ENCODE peak calls at places on chromosomes 5 and 9, in seven cellular contexts. M is lung; E is cardiac muscle cell; F is activated naive CD4-positive, alpha-beta T cell treated with Interleukin-2 at 50 U/mL for 16 hours; S is H4; N is astrocyte of the cerebellum; T is activated CD4-positive, alpha-beta T cell treated with anti-CD3 and anti-CD28 coated beads, Interleukin-2, amount 50 U/mL, for 1 hour. I is an unnamed sample.

GRCh38 chr9:21559402-21560280 is 77.5 kb upstream of the IFNE start:
- DNase-seq in M (no peak), S (no peak), T (peak), F (peak), N (peak), E (peak), I (peak)

GRCh38 chr9:133691191-133691590 is 47.0 kb downstream of the SARDH start:
- DNase-seq in F (no peak), S (no peak), E (no peak), N (no peak), T (no peak), M (no peak), I (no peak)

GRCh38 chr9:89794918-89795317 is 190.1 kb downstream of the GADD45G start:
- DNase-seq in F (no peak), T (no peak), N (no peak), E (no peak), S (no peak), M (no peak), I (no peak)

GRCh38 chr9:113468716-113469448 is 5.4 kb downstream of the RGS3 start:
- DNase-seq in T (no peak), E (no peak), F (no peak), M (no peak), N (no peak), S (no peak), I (no peak)

GRCh38 chr5:117623042-117623815 is 1048.6 kb upstream of the SEMA6A start:
- DNase-seq in M (no peak), T (no peak), E (peak), S (peak), N (peak), F (no peak), I (no peak)

GRCh38 chr5:178162481-178162880 is 8.8 kb upstream of the NHP2 start:
- DNase-seq in E (no peak), T (no peak), M (no peak), N (no peak), S (no peak), F (no peak), I (no peak)

GRCh38 chr5:176447538-176447981 is 625 bp upstream of the FAF2 start:
- DNase-seq in T (no peak), N (no peak), E (no peak), S (no peak), F (no peak), M (no peak), I (no peak)

GRCh38 chr5:29024052-29024451 is 1985.7 kb upstream of the CDH9 start:
- DNase-seq in N (no peak), E (no peak), F (no peak), M (no peak), T (no peak), S (no peak), I (no peak)

GRCh38 chr9:119148855-119149254 is 220.4 kb downstream of the BRINP1 start:
- DNase-seq in N (no peak), E (no peak), T (no peak), S (no peak), M (no peak), F (no peak), I (no peak)

GRCh38 chr9:133188006-133188842 is 20.8 kb downstream of the OBP2B start:
- DNase-seq in N (no peak), F (no peak), T (no peak), M (no peak), E (peak), S (peak), I (no peak)

GRCh38 chr5:40681351-40682311 is 1.9 kb downstream of the PTGER4 start:
- DNase-seq in S (no peak), N (no peak), T (no peak), F (peak), M (peak), E (peak), I (peak)

GRCh38 chr5:60332244-60333018 is 367.5 kb downstream of the DEPDC1B start:
- DNase-seq in M (no peak), E (no peak), F (no peak), T (no peak), N (no peak), S (no peak), I (peak)

GRCh38 chr5:89584339-89584956 is 701.5 kb upstream of the MEF2C start:
- DNase-seq in F (no peak), T (no peak), N (peak), E (no peak), S (peak), M (no peak), I (no peak)

GRCh38 chr5:172528440-172528839 is 74.1 kb upstream of the SH3PXD2B start:
- DNase-seq in S (no peak), E (no peak), F (no peak), T (no peak), N (no peak), M (no peak), I (peak)

GRCh38 chr5:56934325-56934724 is 17.6 kb downstream of the MIER3 start:
- DNase-seq in F (no peak), E (no peak), T (no peak), S (no peak), M (no peak), N (no peak), I (no peak)

GRCh38 chr5:612498-613424 is 621 bp downstream of the CEP72 start:
- DNase-seq in M (no peak), E (peak), S (no peak), F (no peak), N (no peak), T (peak), I (peak)

GRCh38 chr5:79935992-79936643 is 54.9 kb downstream of the MTX3 start:
- DNase-seq in S (no peak), N (no peak), E (no peak), T (no peak), F (no peak), M (no peak), I (no peak)

GRCh38 chr5:36398137-36398536 is 96.4 kb upstream of the RANBP3L start:
- DNase-seq in N (peak), T (no peak), E (peak), F (no peak), M (no peak), S (peak), I (peak)

GRCh38 chr5:127089206-127089605 is 15.9 kb upstream of the C5orf63 start:
- DNase-seq in T (no peak), S (no peak), N (no peak), M (no peak), F (no peak), E (no peak), I (peak)

GRCh38 chr5:149138182-149138923 is 2.9 kb upstream of the ABLIM3 start:
- DNase-seq in E (no peak), N (no peak), S (no peak), F (no peak), M (no peak), T (no peak), I (no peak)

GRCh38 chr9:116549786-116550660 is 137.1 kb upstream of the TRIM32 start:
- DNase-seq in N (no peak), F (no peak), T (no peak), M (no peak), S (no peak), E (no peak), I (no peak)

GRCh38 chr5:107831612-107832395 is 161.1 kb upstream of the EFNA5 start:
- DNase-seq in M (no peak), T (no peak), F (no peak), S (no peak), N (no peak), E (no peak), I (peak)

GRCh38 chr9:127884427-127884911 is 7.0 kb upstream of the AK1 start:
- DNase-seq in E (peak), T (no peak), F (no peak), S (peak), M (no peak), N (no peak), I (no peak)

GRCh38 chr5:136060963-136061362 is 32.2 kb downstream of the TGFBI start:
- DNase-seq in N (no peak), M (no peak), T (no peak), S (no peak), E (no peak), F (no peak), I (no peak)

GRCh38 chr5:167945542-167946384 is 345.7 kb upstream of the WWC1 start:
- DNase-seq in N (peak), T (no peak), S (peak), E (no peak), M (no peak), F (no peak), I (peak)

GRCh38 chr5:113608113-113608551 is 94.6 kb downstream of the YTHDC2 start:
- DNase-seq in F (no peak), E (no peak), S (peak), M (no peak), T (no peak), N (no peak), I (peak)

GRCh38 chr5:73499187-73499586 is 945 bp downstream of the BTF3 start:
- DNase-seq in M (no peak), E (no peak), N (no peak), S (no peak), T (no peak), F (no peak), I (no peak)

GRCh38 chr9:33082538-33083326 is 6.3 kb upstream of the SMU1 start:
- DNase-seq in T (no peak), N (no peak), E (no peak), M (no peak), S (no peak), F (no peak), I (no peak)

GRCh38 chr9:10586407-10586806 is 26.4 kb downstream of the PTPRD start:
- DNase-seq in E (no peak), F (no peak), M (no peak), N (no peak), T (no peak), S (no peak), I (no peak)

GRCh38 chr9:118643118-118643517 is 726.1 kb downstream of the BRINP1 start:
- DNase-seq in T (no peak), M (peak), S (peak), F (no peak), N (peak), E (peak), I (peak)

GRCh38 chr5:50564079-50564478 is 102.4 kb upstream of the PARP8 start:
- DNase-seq in N (no peak), S (no peak), T (no peak), E (no peak), F (peak), M (no peak), I (no peak)

GRCh38 chr9:92680166-92681119 is 10.5 kb upstream of the IPPK start:
- DNase-seq in N (no peak), S (no peak), E (no peak), M (no peak), T (no peak), F (no peak), I (no peak)

GRCh38 chr9:63816742-63817621 is 1468.0 kb downstream of the FOXD4L5 start:
- DNase-seq in N (peak), E (peak), F (peak), M (peak), T (peak), S (peak), I (peak)

I was measured in EL.